ENCODE peak calls at places on chromosomes 7 and 10, in five cellular contexts. Y, O, P, M and A are unnamed samples.

GRCh38 chr7:106735637-106736036 is 74.7 kb upstream of the CCDC71L start:
- DNase-seq in Y (no peak), O (no peak), P (no peak), M (no peak), A (no peak)

GRCh38 chr7:26372211-26372610 is 80.5 kb downstream of the SNX10 start:
- DNase-seq in Y (peak), O (no peak), P (no peak), M (no peak), A (no peak)

GRCh38 chr10:44696496-44696895 is 214.6 kb upstream of the TMEM72 start:
- DNase-seq in Y (peak), O (no peak), P (no peak), M (no peak), A (no peak)

GRCh38 chr7:7964250-7964649 is 4.3 kb upstream of the GLCCI1 start:
- DNase-seq in Y (no peak), O (no peak), P (no peak), M (no peak), A (no peak)

GRCh38 chr10:132865236-132865635 is 77.1 kb downstream of the CFAP46 start:
- DNase-seq in Y (no peak), O (no peak), P (no peak), M (no peak), A (no peak)

GRCh38 chr10:58137813-58138212 is 129.9 kb downstream of the IPMK start:
- DNase-seq in Y (peak), O (no peak), P (no peak), M (no peak), A (no peak)

GRCh38 chr10:61592581-61592980 is 70.1 kb upstream of the CABCOCO1 start:
- DNase-seq in Y (peak), O (no peak), P (no peak), M (no peak), A (peak)

GRCh38 chr10:14386202-14386593 is 55.5 kb upstream of the FRMD4A start:
- DNase-seq in Y (no peak), O (peak), P (no peak), M (peak), A (no peak)

GRCh38 chr10:69648461-69648860 is 18.4 kb downstream of the FAM241B start:
- DNase-seq in Y (no peak), O (no peak), P (no peak), M (no peak), A (no peak)

GRCh38 chr7:155631155-155631554 is 13.3 kb upstream of the RBM33 start:
- DNase-seq in Y (no peak), O (no peak), P (no peak), M (no peak), A (no peak)

GRCh38 chr10:126082067-126082466 is 185.7 kb downstream of the FANK1 start:
- DNase-seq in Y (no peak), O (no peak), P (no peak), M (no peak), A (no peak)

GRCh38 chr10:97928897-97929296 is 79.3 kb downstream of the GOLGA7B start:
- DNase-seq in Y (no peak), O (no peak), P (no peak), M (no peak), A (no peak)

GRCh38 chr10:116472874-116473273 is 45.2 kb downstream of the PNLIPRP3 start:
- DNase-seq in Y (no peak), O (no peak), P (no peak), M (no peak), A (no peak)

GRCh38 chr10:112700401-112700800 is 249.6 kb upstream of the TCF7L2 start:
- DNase-seq in Y (no peak), O (no peak), P (no peak), M (no peak), A (no peak)

GRCh38 chr10:99924856-99925255 is 84.9 kb downstream of the DNMBP start:
- DNase-seq in Y (no peak), O (no peak), P (no peak), M (no peak), A (no peak)

GRCh38 chr7:43808410-43808809 is 49.9 kb downstream of the BLVRA start:
- DNase-seq in Y (no peak), O (no peak), P (no peak), M (no peak), A (no peak)

GRCh38 chr7:158080899-158081445 is 506.7 kb downstream of the PTPRN2 start:
- DNase-seq in Y (no peak), O (no peak), P (no peak), M (no peak), A (no peak)

GRCh38 chr10:77926566-77927342 is at the start of gene DLG5:
- DNase-seq in Y (no peak), O (no peak), P (peak), M (peak), A (peak)

GRCh38 chr7:1049801-1050200 is 5.5 kb downstream of the GPR146 start:
- DNase-seq in Y (no peak), O (no peak), P (no peak), M (no peak), A (no peak)

GRCh38 chr10:17918187-17918903 is 33.4 kb upstream of the SLC39A12 start:
- DNase-seq in Y (no peak), O (no peak), P (no peak), M (no peak), A (no peak)

GRCh38 chr10:79488303-79488702 is 24.0 kb upstream of the EIF5AL1 start:
- DNase-seq in Y (no peak), O (no peak), P (no peak), M (peak), A (no peak)

GRCh38 chr10:5413012-5413938 is 918 bp downstream of the NET1 start:
- DNase-seq in Y (peak), O (no peak), P (peak), M (peak), A (peak)

GRCh38 chr7:132092106-132092505 is 484.2 kb downstream of the PLXNA4 start:
- DNase-seq in Y (no peak), O (no peak), P (no peak), M (no peak), A (peak)

GRCh38 chr10:87054373-87055295 is 34.5 kb downstream of the FAM25A start:
- DNase-seq in Y (no peak), O (no peak), P (no peak), M (peak), A (peak)

GRCh38 chr7:102012941-102013461 is 195.6 kb downstream of the CUX1 start:
- DNase-seq in Y (no peak), O (no peak), P (no peak), M (peak), A (no peak)

GRCh38 chr7:70695804-70696104 is 436.2 kb upstream of the GALNT17 start:
- DNase-seq in Y (no peak), O (no peak), P (no peak), M (no peak), A (peak)